ENCODE peak calls at places on chromosomes 11 and 22, in five cellular contexts. E is cardiac fibroblast, G is lower leg skin, C is lower lobe of right lung, S is A549. Y is an unnamed sample.

GRCh38 chr11:29446132-29446531 is 570.7 kb downstream of the KCNA4 start:
- DNase-seq in E (no peak), G (no peak), S (no peak), C (no peak), Y (no peak)

GRCh38 chr11:29507381-29507780 is 509.4 kb downstream of the KCNA4 start:
- DNase-seq in S (no peak), C (no peak), E (no peak), G (no peak), Y (no peak)

GRCh38 chr11:34963351-34963750 is 46.9 kb downstream of the PDHX start:
- DNase-seq in S (no peak), E (no peak), C (peak), G (no peak), Y (no peak)

GRCh38 chr11:101835465-101836063 is 79.2 kb upstream of the CEP126 start:
- DNase-seq in G (no peak), C (no peak), S (no peak), E (peak), Y (no peak)

GRCh38 chr22:39087881-39088687 is 9.0 kb upstream of the APOBEC3H start:
- DNase-seq in G (no peak), S (no peak), C (no peak), E (no peak), Y (no peak)

GRCh38 chr11:103344886-103345285 is 235.7 kb downstream of the DYNC2H1 start:
- DNase-seq in E (no peak), S (no peak), G (no peak), C (no peak), Y (no peak)

GRCh38 chr11:93160808-93161207 is 37.0 kb downstream of the SLC36A4 start:
- DNase-seq in S (no peak), C (no peak), G (no peak), E (no peak), Y (no peak)

GRCh38 chr22:46803031-46803880 is 40.8 kb downstream of the TBC1D22A start:
- DNase-seq in S (peak), E (peak), G (no peak), C (peak), Y (no peak)

GRCh38 chr11:37450613-37451012 is 852.6 kb upstream of the RAG2 start:
- DNase-seq in S (no peak), E (no peak), G (no peak), C (no peak), Y (no peak)

GRCh38 chr11:117930668-117931330 is 1.6 kb upstream of the TMPRSS13 start:
- DNase-seq in C (peak), S (no peak), G (no peak), E (no peak), Y (no peak)

GRCh38 chr11:26093206-26093605 is 238.7 kb upstream of the ANO3 start:
- DNase-seq in G (no peak), E (no peak), S (no peak), C (no peak), Y (no peak)

GRCh38 chr11:207213-208176 is at the start of the genes BET1L and RIC8A:
- DNase-seq in S (peak), G (peak), C (peak), E (peak), Y (peak)

GRCh38 chr11:8567597-8568198 is 26.3 kb downstream of the STK33 start:
- DNase-seq in S (no peak), G (no peak), E (peak), C (no peak), Y (peak)

GRCh38 chr11:134157451-134157850 is 66.3 kb downstream of the NCAPD3 start:
- DNase-seq in G (no peak), C (no peak), E (no peak), S (no peak), Y (no peak)

GRCh38 chr11:93740031-93740801 is 1.1 kb downstream of the TAF1D start:
- DNase-seq in G (no peak), E (peak), C (peak), S (peak), Y (no peak)

GRCh38 chr22:27844656-27845602 is 43.4 kb upstream of the MN1 start:
- DNase-seq in G (no peak), E (no peak), S (no peak), C (no peak), Y (no peak)

GRCh38 chr11:27720277-27720830 is 20.1 kb upstream of the BDNF start:
- DNase-seq in S (peak), E (peak), G (no peak), C (no peak), Y (no peak)

GRCh38 chr11:93945596-93945995 is 75.6 kb upstream of the HEPHL1 start:
- DNase-seq in S (no peak), G (no peak), E (no peak), C (no peak), Y (no peak)

GRCh38 chr11:46918778-46919513 is 596 bp upstream of the LRP4 start:
- DNase-seq in C (no peak), S (no peak), G (no peak), E (no peak), Y (no peak)

GRCh38 chr11:18657696-18658095 is 23.6 kb upstream of the SPTY2D1 start:
- DNase-seq in C (no peak), E (no peak), S (no peak), G (no peak), Y (no peak)

GRCh38 chr11:44711113-44711512 is 15.6 kb upstream of the TSPAN18 start:
- DNase-seq in G (no peak), C (no peak), E (no peak), S (no peak), Y (no peak)

GRCh38 chr11:15327786-15328231 is 213.1 kb downstream of the INSC start:
- DNase-seq in E (peak), C (peak), G (peak), S (peak), Y (no peak)

GRCh38 chr11:10407055-10407454 is 48.0 kb upstream of the AMPD3 start:
- DNase-seq in C (no peak), G (peak), S (peak), E (peak), Y (no peak)

GRCh38 chr11:134469627-134470026 is 57.6 kb upstream of the B3GAT1 start:
- DNase-seq in G (no peak), C (no peak), E (peak), S (peak), Y (no peak)

GRCh38 chr11:71213696-71214552 is 38.5 kb downstream of the SHANK2 start:
- DNase-seq in E (no peak), G (no peak), S (no peak), C (no peak), Y (no peak)

GRCh38 chr11:128608732-128609131 is 21.4 kb upstream of the ETS1 start:
- DNase-seq in S (no peak), E (no peak), C (no peak), G (no peak), Y (no peak)

GRCh38 chr22:38035530-38035885 is 21.7 kb upstream of the PICK1 start:
- DNase-seq in S (no peak), C (no peak), E (no peak), G (no peak), Y (no peak)

GRCh38 chr22:50299724-50300619 is 7.5 kb downstream of the PLXNB2 start:
- DNase-seq in G (no peak), E (no peak), C (no peak), S (no peak), Y (no peak)

GRCh38 chr22:50302041-50302541 is 5.4 kb downstream of the PLXNB2 start:
- DNase-seq in G (no peak), S (no peak), C (peak), E (no peak), Y (no peak)

GRCh38 chr22:50300620-50301257 is 6.7 kb downstream of the PLXNB2 start:
- DNase-seq in G (no peak), S (no peak), C (no peak), E (no peak), Y (no peak)

GRCh38 chr22:50302564-50302963 is 4.9 kb downstream of the PLXNB2 start:
- DNase-seq in S (no peak), E (no peak), G (no peak), C (no peak), Y (no peak)

DNA sequence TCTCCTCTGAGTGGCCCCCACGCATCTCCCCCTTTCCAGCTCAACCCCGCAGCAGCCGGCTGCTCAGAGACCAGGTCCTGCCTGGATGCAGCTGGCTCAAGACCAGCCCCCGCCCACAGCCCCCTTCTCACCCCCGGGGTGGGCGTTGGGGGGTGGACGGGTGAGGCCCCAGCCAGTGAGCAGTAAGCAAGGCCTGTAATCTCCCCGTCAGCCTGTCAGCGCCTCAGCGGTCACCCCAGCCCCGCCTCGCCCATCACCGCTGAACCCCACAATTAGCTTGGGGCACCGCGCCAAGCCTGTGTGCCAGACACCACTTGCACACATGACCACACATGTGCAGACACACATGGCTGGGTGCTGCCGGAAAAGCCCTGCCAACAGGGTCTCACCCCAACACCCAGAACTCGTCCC is 5.9 kb downstream of the PLXNB2 start:
- DNase-seq in S (no peak), C (no peak), E (no peak), G (no peak), Y (no peak)
- H3K4me3 ChIP-seq in S (no peak), C (peak), E (no peak), G (no peak), Y (peak)

GRCh38 chr11:74571062-74571399 is 21.4 kb upstream of the POLD3 start:
- DNase-seq in G (no peak), S (no peak), E (no peak), C (no peak), Y (no peak)
- TF ChIP-seq CTCF in G (no peak), S (no peak), E (no peak), C (no peak), Y (no peak)

DNA sequence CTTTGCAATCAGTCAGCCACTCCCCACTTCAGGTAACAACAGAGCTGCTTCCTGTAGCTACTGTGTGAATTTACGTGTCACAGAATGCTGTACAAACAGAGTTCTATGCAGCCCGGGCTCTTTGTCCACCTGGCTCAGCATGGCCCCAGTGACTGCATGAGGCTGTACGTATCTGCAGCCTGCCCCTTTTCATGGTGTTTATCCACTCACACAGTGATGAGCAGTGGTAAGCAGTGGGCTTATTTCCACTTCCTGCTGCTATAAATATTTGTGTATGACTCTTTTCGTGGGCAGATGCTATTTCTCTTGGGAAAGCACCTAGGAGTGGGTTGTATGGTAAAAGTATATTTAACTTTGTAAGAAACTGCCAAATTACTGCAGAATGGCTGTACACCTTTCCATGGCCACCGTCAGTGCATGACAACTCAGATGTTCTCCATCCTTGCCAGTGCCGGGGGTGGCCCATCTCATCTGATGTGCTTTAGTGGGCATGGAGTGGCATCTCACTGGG is 43.3 kb downstream of the MYEOV start:
- DNase-seq in G (no peak), C (no peak), E (peak), S (no peak), Y (no peak)
- H3K4me3 ChIP-seq in G (no peak), C (no peak), E (no peak), S (no peak), Y (no peak)

DNA sequence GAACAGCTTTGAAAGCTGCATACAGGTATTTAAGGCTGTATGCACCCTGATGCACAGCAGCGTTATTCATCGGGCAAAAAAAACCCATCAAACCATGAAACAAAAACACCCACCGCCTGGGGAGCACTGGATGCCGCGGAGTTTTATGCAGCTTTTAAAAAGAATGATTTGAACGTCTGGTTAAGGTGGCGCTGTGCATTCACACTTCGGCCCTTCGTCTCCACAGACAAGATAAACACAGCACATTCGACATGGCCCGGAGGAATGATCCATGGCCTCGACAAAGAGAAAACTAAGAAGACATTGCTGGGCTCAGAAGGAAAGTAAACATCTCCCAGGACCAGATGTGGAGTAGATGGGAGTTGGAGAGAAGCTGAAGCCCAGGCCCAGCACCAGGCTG is 40.8 kb upstream of the GAL start:
- DNase-seq in C (no peak), G (no peak), E (peak), S (peak), Y (no peak)
- TF ChIP-seq CTCF in C (no peak), G (no peak), E (no peak), S (peak), Y (no peak)

DNA sequence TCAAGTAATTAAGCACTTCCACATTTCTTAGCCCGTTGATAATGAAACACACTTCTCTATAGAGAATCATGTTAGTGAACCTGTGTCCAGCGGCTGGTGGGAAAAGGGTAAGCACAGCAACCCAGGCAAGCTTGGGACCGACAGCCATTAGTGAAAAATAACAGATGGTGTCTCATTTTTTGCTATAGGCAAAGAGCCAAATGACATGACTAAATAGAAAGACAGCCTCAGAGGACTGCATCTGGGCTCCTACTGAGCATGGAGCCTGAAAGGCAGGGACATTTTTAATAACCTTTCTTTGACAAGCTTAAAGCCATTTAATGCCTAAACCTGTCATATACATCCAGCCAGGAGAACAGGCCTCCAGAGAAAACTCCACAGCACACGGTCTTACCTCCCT is 67.0 kb downstream of the FANCF start:
- DNase-seq in E (peak), C (no peak), G (no peak), S (no peak), Y (no peak)
- H3K4me3 ChIP-seq in E (no peak), C (no peak), G (no peak), S (no peak), Y (no peak)

GRCh38 chr22:43540570-43540969 is 128.8 kb downstream of the MPPED1 start:
- DNase-seq in G (no peak), S (no peak), E (no peak), C (no peak), Y (no peak)

GRCh38 chr22:43541462-43542407 is 129.9 kb downstream of the MPPED1 start:
- DNase-seq in S (no peak), G (no peak), C (no peak), E (no peak), Y (no peak)

GRCh38 chr22:43539572-43540533 is 128.0 kb downstream of the MPPED1 start:
- DNase-seq in E (no peak), S (no peak), G (no peak), C (no peak), Y (no peak)

GRCh38 chr22:43542681-43543521 is 131.1 kb downstream of the MPPED1 start:
- DNase-seq in S (no peak), G (no peak), C (no peak), E (no peak), Y (no peak)

DNA sequence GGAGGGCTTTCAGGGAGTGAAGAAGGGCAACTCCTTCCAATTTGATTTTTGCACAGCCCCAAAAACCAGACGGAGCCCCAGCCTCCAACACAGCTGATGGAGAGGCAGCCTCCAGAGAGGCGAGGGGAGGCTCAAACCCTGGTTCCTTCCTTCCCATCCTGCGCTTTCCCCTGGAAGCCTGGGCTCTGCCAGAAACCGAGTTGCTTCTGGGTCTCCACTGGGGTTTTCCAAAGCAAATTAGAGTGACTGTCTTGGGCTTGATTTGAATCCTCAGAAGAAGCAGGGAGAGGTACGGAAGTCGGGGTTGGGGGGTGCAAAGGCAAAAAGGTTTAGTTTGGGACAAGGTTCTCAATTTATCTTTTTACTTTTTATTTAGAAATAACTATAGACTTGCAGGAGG is 129.2 kb downstream of the MPPED1 start:
- DNase-seq in E (no peak), S (no peak), C (no peak), G (no peak), Y (no peak)
- TF ChIP-seq CTCF in E (no peak), S (no peak), C (no peak), G (no peak), Y (no peak)

GRCh38 chr22:21868651-21869050 is 1.2 kb upstream of the MAPK1 start:
- DNase-seq in C (no peak), E (no peak), G (no peak), S (no peak), Y (no peak)
- H3K4me3 ChIP-seq in C (peak), E (no peak), G (no peak), S (peak), Y (no peak)

GRCh38 chr11:7319501-7319900 is 67.8 kb downstream of the SYT9 start:
- DNase-seq in S (no peak), C (no peak), E (no peak), G (no peak), Y (no peak)
- TF ChIP-seq CTCF in S (no peak), C (no peak), E (no peak), G (no peak), Y (no peak)

Y was measured in retinal pigment epithelial cell.